ENCODE peak calls at places on chromosomes 13 and 19, in nine cellular contexts. One of them, this sample, is unnamed.

GRCh38 chr19:57443121-57443696 is 8.1 kb downstream of the ZNF749 start:
- DNase-seq in SJSA1: no peak
- DNase-seq in PC-9: no peak
- DNase-seq in CD8-positive, alpha-beta memory T cell: no peak
- DNase-seq in heart right ventricle: no peak
- DNase-seq in GM12878: no peak
- DNase-seq in K562: no peak
- DNase-seq in WERI-Rb-1: no peak
- DNase-seq in endodermal cell: no peak
- DNase-seq in this sample: no peak

GRCh38 chr19:54882758-54883157 is 8.7 kb downstream of the FCAR start:
- DNase-seq in endodermal cell: no peak
- DNase-seq in WERI-Rb-1: no peak
- DNase-seq in SJSA1: no peak
- DNase-seq in K562: no peak
- DNase-seq in GM12878: peak; percentile 35
- DNase-seq in CD8-positive, alpha-beta memory T cell: no peak
- DNase-seq in heart right ventricle: no peak
- DNase-seq in PC-9: no peak
- DNase-seq in this sample: no peak

GRCh38 chr13:114285166-114285808 is 3.9 kb downstream of the UPF3A start:
- DNase-seq in PC-9: no peak
- DNase-seq in K562: no peak
- DNase-seq in endodermal cell: no peak
- DNase-seq in GM12878: no peak
- DNase-seq in heart right ventricle: no peak
- DNase-seq in CD8-positive, alpha-beta memory T cell: no peak
- DNase-seq in SJSA1: no peak
- DNase-seq in WERI-Rb-1: no peak
- DNase-seq in this sample: peak; percentile 52

GRCh38 chr19:30391052-30391451 is 18.9 kb downstream of the ZNF536 start:
- DNase-seq in WERI-Rb-1: no peak
- DNase-seq in endodermal cell: peak; percentile 21
- DNase-seq in heart right ventricle: no peak
- DNase-seq in K562: no peak
- DNase-seq in PC-9: no peak
- DNase-seq in GM12878: no peak
- DNase-seq in CD8-positive, alpha-beta memory T cell: no peak
- DNase-seq in SJSA1: no peak
- DNase-seq in this sample: no peak

GRCh38 chr19:14480695-14481069 is 5.5 kb upstream of the PTGER1 start:
- DNase-seq in CD8-positive, alpha-beta memory T cell: no peak
- DNase-seq in endodermal cell: no peak
- DNase-seq in SJSA1: no peak
- DNase-seq in GM12878: no peak
- DNase-seq in PC-9: no peak
- DNase-seq in heart right ventricle: no peak
- DNase-seq in WERI-Rb-1: no peak
- DNase-seq in K562: no peak
- DNase-seq in this sample: peak; percentile 94

GRCh38 chr19:12774588-12775555 is at the start of gene HOOK2:
- DNase-seq in PC-9: peak; percentile 99
- DNase-seq in GM12878: no peak
- DNase-seq in WERI-Rb-1: no peak
- DNase-seq in SJSA1: no peak
- DNase-seq in CD8-positive, alpha-beta memory T cell: peak; percentile 41
- DNase-seq in endodermal cell: peak; percentile 97
- DNase-seq in K562: peak; percentile 71
- DNase-seq in heart right ventricle: peak; percentile 58
- DNase-seq in this sample: peak; percentile 46

GRCh38 chr13:113554333-113554700 is 30.2 kb upstream of the TFDP1 start:
- DNase-seq in WERI-Rb-1: no peak
- DNase-seq in SJSA1: no peak
- DNase-seq in GM12878: no peak
- DNase-seq in K562: no peak
- DNase-seq in endodermal cell: peak; percentile 20
- DNase-seq in CD8-positive, alpha-beta memory T cell: no peak
- DNase-seq in PC-9: no peak
- DNase-seq in heart right ventricle: no peak
- DNase-seq in this sample: no peak

GRCh38 chr19:12208221-12208620 is 45.3 kb downstream of the ZNF136 start:
- DNase-seq in PC-9: no peak
- DNase-seq in CD8-positive, alpha-beta memory T cell: no peak
- DNase-seq in K562: no peak
- DNase-seq in WERI-Rb-1: no peak
- DNase-seq in endodermal cell: no peak
- DNase-seq in GM12878: no peak
- DNase-seq in SJSA1: no peak
- DNase-seq in heart right ventricle: no peak
- DNase-seq in this sample: no peak

GRCh38 chr19:13079542-13079986 is 23.1 kb downstream of the LYL1 start:
- DNase-seq in PC-9: peak; percentile 47
- DNase-seq in SJSA1: no peak
- DNase-seq in endodermal cell: peak; percentile 50
- DNase-seq in WERI-Rb-1: no peak
- DNase-seq in CD8-positive, alpha-beta memory T cell: no peak
- DNase-seq in heart right ventricle: no peak
- DNase-seq in GM12878: no peak
- DNase-seq in K562: peak; percentile 83
- DNase-seq in this sample: no peak

GRCh38 chr13:103297083-103297482 is 230.9 kb upstream of the SLC10A2 start:
- DNase-seq in K562: no peak
- DNase-seq in PC-9: no peak
- DNase-seq in endodermal cell: no peak
- DNase-seq in SJSA1: no peak
- DNase-seq in WERI-Rb-1: no peak
- DNase-seq in CD8-positive, alpha-beta memory T cell: no peak
- DNase-seq in GM12878: no peak
- DNase-seq in heart right ventricle: no peak
- DNase-seq in this sample: no peak

GRCh38 chr19:18966304-18966703 is 25.3 kb upstream of the HOMER3 start:
- DNase-seq in CD8-positive, alpha-beta memory T cell: no peak
- DNase-seq in WERI-Rb-1: no peak
- DNase-seq in PC-9: no peak
- DNase-seq in GM12878: no peak
- DNase-seq in SJSA1: no peak
- DNase-seq in heart right ventricle: no peak
- DNase-seq in K562: no peak
- DNase-seq in endodermal cell: no peak
- DNase-seq in this sample: no peak

GRCh38 chr19:49145485-49146407 is 9.4 kb downstream of the HRC start:
- DNase-seq in CD8-positive, alpha-beta memory T cell: peak; percentile 75
- DNase-seq in endodermal cell: peak; percentile 99
- DNase-seq in WERI-Rb-1: peak; percentile 79
- DNase-seq in SJSA1: peak; percentile 66
- DNase-seq in K562: peak; percentile 78
- DNase-seq in GM12878: peak; percentile 13
- DNase-seq in heart right ventricle: peak; percentile 77
- DNase-seq in PC-9: peak; percentile 49
- DNase-seq in this sample: peak; percentile 97

GRCh38 chr13:22736084-22736767 is 444.6 kb upstream of the SGCG start:
- DNase-seq in heart right ventricle: no peak
- DNase-seq in WERI-Rb-1: no peak
- DNase-seq in K562: no peak
- DNase-seq in GM12878: no peak
- DNase-seq in CD8-positive, alpha-beta memory T cell: no peak
- DNase-seq in endodermal cell: peak; percentile 71
- DNase-seq in SJSA1: no peak
- DNase-seq in PC-9: no peak
- DNase-seq in this sample: no peak

GRCh38 chr13:102825921-102826706 is 19.7 kb upstream of the ERCC5 start:
- DNase-seq in GM12878: no peak
- DNase-seq in SJSA1: peak; percentile 78
- DNase-seq in endodermal cell: no peak
- DNase-seq in K562: no peak
- DNase-seq in WERI-Rb-1: no peak
- DNase-seq in CD8-positive, alpha-beta memory T cell: no peak
- DNase-seq in heart right ventricle: no peak
- DNase-seq in PC-9: peak; percentile 5
- DNase-seq in this sample: peak; percentile 41

GRCh38 chr19:16830679-16831078 is 1.5 kb downstream of the SIN3B start:
- DNase-seq in SJSA1: no peak
- DNase-seq in CD8-positive, alpha-beta memory T cell: no peak
- DNase-seq in WERI-Rb-1: no peak
- DNase-seq in heart right ventricle: no peak
- DNase-seq in GM12878: no peak
- DNase-seq in endodermal cell: no peak
- DNase-seq in K562: no peak
- DNase-seq in PC-9: no peak
- DNase-seq in this sample: no peak

GRCh38 chr19:8585894-8586750 is 8.9 kb upstream of the MYO1F start:
- DNase-seq in GM12878: no peak
- DNase-seq in K562: peak; percentile 83
- DNase-seq in endodermal cell: peak; percentile 97
- DNase-seq in WERI-Rb-1: peak; percentile 74
- DNase-seq in heart right ventricle: no peak
- DNase-seq in SJSA1: no peak
- DNase-seq in PC-9: peak; percentile 56
- DNase-seq in CD8-positive, alpha-beta memory T cell: peak; percentile 59
- DNase-seq in this sample: peak; percentile 87

GRCh38 chr19:11767633-11768133 is 883 bp downstream of the ZNF441 start:
- DNase-seq in endodermal cell: peak; percentile 46
- DNase-seq in CD8-positive, alpha-beta memory T cell: no peak
- DNase-seq in WERI-Rb-1: peak; percentile 34
- DNase-seq in SJSA1: peak; percentile 35
- DNase-seq in GM12878: peak; percentile 31
- DNase-seq in heart right ventricle: peak; percentile 13
- DNase-seq in K562: peak; percentile 35
- DNase-seq in PC-9: peak; percentile 6
- DNase-seq in this sample: peak; percentile 83

DNA sequence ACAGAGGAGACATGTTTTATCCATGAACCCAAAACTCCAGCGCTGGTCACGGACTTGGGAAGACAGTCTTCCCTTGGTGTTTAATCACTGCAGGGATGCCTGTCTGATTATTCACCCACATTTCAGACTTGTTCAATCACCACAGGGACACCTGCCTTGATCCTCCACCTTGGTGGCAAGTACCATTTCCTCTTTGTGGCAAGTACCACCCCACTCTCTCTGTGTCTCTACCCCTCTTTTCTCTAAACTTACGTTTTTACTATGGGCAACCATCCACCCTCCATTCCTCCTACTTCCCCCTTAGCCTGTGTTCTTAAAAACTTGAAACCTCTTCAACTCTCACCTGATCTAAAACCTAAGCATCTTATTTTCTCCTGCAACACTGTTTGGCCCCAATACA is 16.8 kb downstream of the ZNF83 start:
- DNase-seq in CD8-positive, alpha-beta memory T cell: no peak
- DNase-seq in PC-9: no peak
- DNase-seq in WERI-Rb-1: no peak
- DNase-seq in GM12878: no peak
- DNase-seq in K562: no peak
- DNase-seq in SJSA1: no peak
- DNase-seq in heart right ventricle: no peak
- DNase-seq in endodermal cell: no peak
- DNase-seq in this sample: no peak
- H3K36me3 ChIP-seq in CD8-positive, alpha-beta memory T cell: peaks cover 28% of the 10 kb centered on the region
- H3K36me3 ChIP-seq in PC-9: peaks cover 14% of the 10 kb centered on the region
- H3K36me3 ChIP-seq in WERI-Rb-1: peaks cover 41% of the 10 kb centered on the region
- H3K36me3 ChIP-seq in GM12878: peaks cover 7% of the 10 kb centered on the region
- H3K36me3 ChIP-seq in K562: peaks cover 90% of the 10 kb centered on the region
- H3K36me3 ChIP-seq in SJSA1: peaks cover 63% of the 10 kb centered on the region
- H3K36me3 ChIP-seq in heart right ventricle: no peaks in the 10 kb centered on the region
- H3K36me3 ChIP-seq in endodermal cell: peaks cover 89% of the 10 kb centered on the region
- H3K36me3 ChIP-seq in this sample: peaks cover 31% of the 10 kb centered on the region

GRCh38 chr13:104773775-104774174 is 1707.6 kb upstream of the SLC10A2 start:
- DNase-seq in endodermal cell: no peak
- DNase-seq in WERI-Rb-1: no peak
- DNase-seq in K562: no peak
- DNase-seq in GM12878: peak; percentile 4
- DNase-seq in heart right ventricle: no peak
- DNase-seq in CD8-positive, alpha-beta memory T cell: no peak
- DNase-seq in SJSA1: peak; percentile 37
- DNase-seq in PC-9: no peak
- DNase-seq in this sample: no peak
- H3K36me3 ChIP-seq in endodermal cell: no peaks in the 10 kb centered on the region
- H3K36me3 ChIP-seq in WERI-Rb-1: no peaks in the 10 kb centered on the region
- H3K36me3 ChIP-seq in K562: no peaks in the 10 kb centered on the region
- H3K36me3 ChIP-seq in GM12878: no peaks in the 10 kb centered on the region
- H3K36me3 ChIP-seq in heart right ventricle: no peaks in the 10 kb centered on the region
- H3K36me3 ChIP-seq in CD8-positive, alpha-beta memory T cell: no peaks in the 10 kb centered on the region
- H3K36me3 ChIP-seq in SJSA1: no peaks in the 10 kb centered on the region
- H3K36me3 ChIP-seq in PC-9: no peaks in the 10 kb centered on the region
- H3K36me3 ChIP-seq in this sample: no peaks in the 10 kb centered on the region

GRCh38 chr19:41478875-41479756 is 36.2 kb downstream of the ERICH4 start:
- DNase-seq in K562: no peak
- DNase-seq in WERI-Rb-1: no peak
- DNase-seq in SJSA1: no peak
- DNase-seq in GM12878: no peak
- DNase-seq in heart right ventricle: no peak
- DNase-seq in PC-9: no peak
- DNase-seq in endodermal cell: no peak
- DNase-seq in CD8-positive, alpha-beta memory T cell: no peak
- DNase-seq in this sample: no peak
- H3K36me3 ChIP-seq in K562: no peaks in the 10 kb centered on the region
- H3K36me3 ChIP-seq in WERI-Rb-1: no peaks in the 10 kb centered on the region
- H3K36me3 ChIP-seq in SJSA1: no peaks in the 10 kb centered on the region
- H3K36me3 ChIP-seq in GM12878: no peaks in the 10 kb centered on the region
- H3K36me3 ChIP-seq in heart right ventricle: no peaks in the 10 kb centered on the region
- H3K36me3 ChIP-seq in PC-9: no peaks in the 10 kb centered on the region
- H3K36me3 ChIP-seq in endodermal cell: no peaks in the 10 kb centered on the region
- H3K36me3 ChIP-seq in CD8-positive, alpha-beta memory T cell: no peaks in the 10 kb centered on the region
- H3K36me3 ChIP-seq in this sample: no peaks in the 10 kb centered on the region

DNA sequence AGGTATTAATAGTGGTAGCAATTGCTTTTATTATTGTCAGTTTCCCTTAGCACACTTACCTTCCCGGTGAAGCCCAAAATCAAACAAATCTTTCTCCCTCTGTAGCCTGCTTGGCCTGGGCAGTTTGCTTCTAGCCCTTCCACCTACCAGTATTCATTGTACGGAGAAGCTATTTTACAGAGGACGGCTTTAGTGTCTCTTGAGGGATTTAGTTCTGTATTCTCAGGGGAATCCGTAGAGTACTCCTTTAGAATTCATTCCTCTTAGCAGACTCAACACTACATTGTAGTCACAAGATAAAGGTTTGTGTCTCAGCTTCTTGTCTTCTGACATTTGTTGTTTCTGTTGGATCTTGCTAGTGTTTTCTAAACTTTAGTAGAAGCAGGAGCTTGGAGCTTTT is 24.1 kb upstream of the WTIP start:
- DNase-seq in SJSA1: no peak
- DNase-seq in CD8-positive, alpha-beta memory T cell: no peak
- DNase-seq in K562: no peak
- DNase-seq in PC-9: no peak
- DNase-seq in WERI-Rb-1: no peak
- DNase-seq in endodermal cell: no peak
- DNase-seq in GM12878: no peak
- DNase-seq in heart right ventricle: no peak
- DNase-seq in this sample: no peak
- H3K36me3 ChIP-seq in SJSA1: peaks cover 90% of the 10 kb centered on the region
- H3K36me3 ChIP-seq in CD8-positive, alpha-beta memory T cell: peaks cover 72% of the 10 kb centered on the region
- H3K36me3 ChIP-seq in K562: peaks cover 92% of the 10 kb centered on the region
- H3K36me3 ChIP-seq in PC-9: peaks cover 46% of the 10 kb centered on the region
- H3K36me3 ChIP-seq in WERI-Rb-1: peaks cover 91% of the 10 kb centered on the region
- H3K36me3 ChIP-seq in endodermal cell: peaks cover 82% of the 10 kb centered on the region
- H3K36me3 ChIP-seq in GM12878: peaks cover 53% of the 10 kb centered on the region
- H3K36me3 ChIP-seq in heart right ventricle: no peaks in the 10 kb centered on the region
- H3K36me3 ChIP-seq in this sample: peaks cover 71% of the 10 kb centered on the region